ENCODE peak calls at places on chromosomes 11 and 22, in five cellular contexts. S is CD8-positive, alpha-beta T cell; V is EL; B is Caki2; J is DMS79. X is an unnamed sample.

GRCh38 chr11:35550374-35551036 is 25.1 kb upstream of the PAMR1 start:
- DNase-seq in V (peak), B (no peak), J (no peak), S (no peak), X (no peak)

GRCh38 chr11:65479184-65480145 is 19.4 kb upstream of the MALAT1 start:
- DNase-seq in S (no peak), V (peak), J (no peak), B (peak), X (no peak)

GRCh38 chr22:36331912-36332622 is 55.7 kb downstream of the MYH9 start:
- DNase-seq in S (peak), B (peak), V (peak), J (peak), X (no peak)

GRCh38 chr22:37777122-37777687 is 30.5 kb upstream of the GCAT start:
- DNase-seq in V (peak), B (peak), S (no peak), J (peak), X (no peak)

GRCh38 chr11:65718964-65719492 is 1.6 kb downstream of the RNASEH2C start:
- DNase-seq in B (no peak), V (peak), J (no peak), S (no peak), X (no peak)

GRCh38 chr22:20186183-20186870 is 35.5 kb upstream of the CCDC188 start:
- DNase-seq in J (no peak), S (no peak), V (no peak), B (no peak), X (no peak)

GRCh38 chr11:106088896-106089295 is 11.4 kb downstream of the AASDHPPT start:
- DNase-seq in V (peak), B (no peak), J (no peak), S (no peak), X (no peak)

GRCh38 chr22:49406879-49407587 is 420.6 kb downstream of the BRD1 start:
- DNase-seq in S (no peak), J (no peak), V (no peak), B (no peak), X (no peak)

GRCh38 chr11:100928426-100928825 is 201.2 kb downstream of the PGR start:
- DNase-seq in V (peak), S (no peak), B (no peak), J (no peak), X (no peak)

GRCh38 chr22:42991010-42991651 is 23.8 kb downstream of the PACSIN2 start:
- DNase-seq in S (no peak), V (peak), J (no peak), B (peak), X (no peak)

GRCh38 chr11:65492637-65493366 is 6.0 kb upstream of the MALAT1 start:
- DNase-seq in S (no peak), V (peak), B (peak), J (peak), X (no peak)

GRCh38 chr11:10785146-10785474 is 23.6 kb downstream of the EIF4G2 start:
- DNase-seq in B (no peak), J (no peak), V (no peak), S (no peak), X (no peak)

GRCh38 chr22:49412236-49412635 is 415.4 kb downstream of the BRD1 start:
- DNase-seq in J (no peak), B (no peak), V (no peak), S (no peak), X (no peak)

GRCh38 chr22:36244522-36245391 is 5.4 kb upstream of the APOL2 start:
- DNase-seq in S (no peak), B (no peak), J (no peak), V (peak), X (no peak)

GRCh38 chr11:105969756-105970155 is 52.3 kb downstream of the MSANTD4 start:
- DNase-seq in S (no peak), B (no peak), V (no peak), J (no peak), X (no peak)

GRCh38 chr11:114162719-114163123 is 103.2 kb downstream of the ZBTB16 start:
- DNase-seq in J (peak), B (peak), S (no peak), V (peak), X (no peak)

GRCh38 chr22:37032535-37033460 is 13.3 kb downstream of the MPST start:
- DNase-seq in S (no peak), B (peak), V (peak), J (no peak), X (no peak)

GRCh38 chr22:20130739-20131592 is 638 bp upstream of the ZDHHC8 start:
- DNase-seq in J (peak), B (peak), V (peak), S (peak), X (peak)

GRCh38 chr22:39959640-39960447 is at the start of gene TMA7B:
- DNase-seq in V (peak), B (peak), J (no peak), S (no peak), X (no peak)

GRCh38 chr11:116650052-116650451 is 122.7 kb downstream of the BUD13 start:
- DNase-seq in S (no peak), V (no peak), B (no peak), J (no peak), X (no peak)

GRCh38 chr22:18929459-18929858 is 6.6 kb downstream of the PRODH start:
- DNase-seq in S (no peak), V (no peak), J (no peak), B (no peak), X (no peak)

GRCh38 chr22:49674479-49674830 is 153.2 kb downstream of the BRD1 start:
- DNase-seq in J (no peak), V (no peak), S (no peak), B (no peak), X (no peak)

GRCh38 chr11:77171885-77172665 is 44.0 kb downstream of the MYO7A start:
- DNase-seq in S (no peak), J (no peak), V (no peak), B (no peak), X (no peak)

GRCh38 chr22:50150161-50151129 is 20.1 kb upstream of the PANX2 start:
- DNase-seq in B (no peak), J (no peak), V (no peak), S (no peak), X (no peak)

GRCh38 chr22:50544746-50545253 is 899 bp upstream of the KLHDC7B start:
- DNase-seq in S (no peak), V (no peak), J (peak), B (no peak), X (no peak)

GRCh38 chr22:46397951-46398350 is 62.4 kb downstream of the TRMU start:
- DNase-seq in B (no peak), J (no peak), V (no peak), S (no peak), X (no peak)

GRCh38 chr11:100004541-100004940 is 682.5 kb upstream of the ARHGAP42 start:
- DNase-seq in B (peak), S (no peak), J (no peak), V (no peak), X (no peak)

GRCh38 chr11:64800633-64801464 is 2.2 kb downstream of the MAP4K2 start:
- DNase-seq in J (no peak), B (no peak), V (no peak), S (no peak), X (no peak)

GRCh38 chr11:6530848-6531247 is 33.8 kb downstream of the DNHD1 start:
- DNase-seq in J (no peak), V (no peak), B (no peak), S (no peak), X (no peak)

GRCh38 chr22:49797706-49798105 is 30.0 kb downstream of the BRD1 start:
- DNase-seq in V (no peak), B (no peak), J (no peak), S (no peak), X (no peak)

GRCh38 chr11:126978155-126978554 is 22.4 kb downstream of the KIRREL3 start:
- DNase-seq in B (no peak), S (no peak), J (no peak), V (no peak), X (no peak)

GRCh38 chr22:35319244-35319985 is 19.7 kb downstream of the TOM1 start:
- DNase-seq in B (no peak), S (no peak), V (no peak), J (no peak), X (no peak)

GRCh38 chr11:120969993-120970392 is 53.9 kb upstream of the TBCEL start:
- DNase-seq in V (no peak), B (no peak), J (no peak), S (no peak), X (no peak)